ENCODE peak calls at places on chromosomes 4 and X, in four cellular contexts. K, I, Y and D are unnamed samples.

GRCh38 chrX:129772796-129773431 is 6.8 kb upstream of the SASH3 start:
- DNase-seq in Y (no peak), I (no peak), K (no peak), D (no peak)

GRCh38 chrX:140712413-140713173 is 3.0 kb downstream of the LINC00632 start:
- DNase-seq in K (peak), I (peak), Y (no peak), D (peak)

GRCh38 chr4:73485596-73485995 is 4.1 kb downstream of the AFM start:
- DNase-seq in K (no peak), I (no peak), Y (no peak), D (no peak)

GRCh38 chr4:38313999-38314561 is 349.9 kb upstream of the KLF3 start:
- DNase-seq in Y (peak), K (peak), I (no peak), D (no peak)

GRCh38 chr4:159010563-159011260 is 92.2 kb upstream of the RAPGEF2 start:
- DNase-seq in K (no peak), Y (peak), I (no peak), D (no peak)

GRCh38 chrX:29082558-29082957 is 495.3 kb downstream of the IL1RAPL1 start:
- DNase-seq in K (no peak), I (no peak), Y (no peak), D (no peak)

GRCh38 chrX:64447207-64447606 is 52.0 kb upstream of the MTMR8 start:
- DNase-seq in I (no peak), K (no peak), Y (no peak), D (no peak)

GRCh38 chr4:60724623-60725022 is 475.5 kb upstream of the ADGRL3 start:
- DNase-seq in Y (peak), K (peak), I (peak), D (peak)

GRCh38 chr4:76977731-76978350 is 28.3 kb downstream of the SEPTIN11 start:
- DNase-seq in K (peak), I (no peak), Y (peak), D (no peak)

GRCh38 chr4:115972967-115973366 is 859.5 kb upstream of the NDST4 start:
- DNase-seq in K (no peak), Y (no peak), I (peak), D (no peak)

GRCh38 chrX:39854772-39855747 is 242.7 kb downstream of the BCOR start:
- DNase-seq in I (no peak), K (no peak), Y (no peak), D (no peak)

GRCh38 chr4:81472249-81473085 is 760 bp upstream of the RASGEF1B start:
- DNase-seq in K (no peak), Y (peak), I (peak), D (peak)

GRCh38 chr4:159071178-159071968 is 31.5 kb upstream of the RAPGEF2 start:
- DNase-seq in K (peak), I (peak), Y (peak), D (peak)

GRCh38 chrX:7086384-7086783 is 61.1 kb upstream of the STS start:
- DNase-seq in K (peak), Y (no peak), I (no peak), D (no peak)

GRCh38 chr4:149951501-149951900 is 126.7 kb upstream of the DCLK2 start:
- DNase-seq in K (no peak), I (no peak), Y (no peak), D (no peak)